ENCODE peak calls at places on chromosomes 7 and 10, in nine cellular contexts. K is fibroblast of pulmonary artery, Q is dorsolateral prefrontal cortex, L is left lung, N is left ventricle myocardium inferior, S is choroid plexus epithelial cell, W is brain microvascular endothelial cell, R is GM13976, Y is mammary epithelial cell. G is an unnamed sample.

GRCh38 chr10:107913317-107914294 is 749.1 kb upstream of the SORCS1 start:
- DNase-seq in K (no peak), Q (no peak), L (no peak), N (no peak), S (no peak), W (no peak), R (no peak), Y (no peak), G (no peak)

GRCh38 chr7:35714862-35715261 is 19.9 kb upstream of the HERPUD2 start:
- DNase-seq in K (no peak), Q (peak), L (no peak), N (no peak), S (no peak), W (no peak), R (no peak), Y (no peak), G (no peak)

GRCh38 chr10:34290412-34291082 is 524.5 kb downstream of the PARD3 start:
- DNase-seq in K (peak), Q (no peak), L (no peak), N (no peak), S (peak), W (peak), R (no peak), Y (peak), G (no peak)

GRCh38 chr7:20783716-20784310 is 2.9 kb downstream of the SP8 start:
- DNase-seq in K (no peak), Q (no peak), L (no peak), N (no peak), S (peak), W (no peak), R (no peak), Y (no peak), G (no peak)

GRCh38 chr7:101382937-101383336 is 20.3 kb downstream of the COL26A1 start:
- DNase-seq in K (no peak), Q (no peak), L (no peak), N (no peak), S (no peak), W (no peak), R (no peak), Y (no peak), G (no peak)

GRCh38 chr7:155007947-155008346 is 5.0 kb upstream of the PAXIP1 start:
- DNase-seq in K (peak), Q (no peak), L (no peak), N (no peak), S (peak), W (no peak), R (no peak), Y (no peak), G (no peak)

GRCh38 chr10:31204090-31204489 is 114.9 kb upstream of the ZEB1 start:
- DNase-seq in K (peak), Q (no peak), L (no peak), N (peak), S (peak), W (peak), R (no peak), Y (no peak), G (no peak)

GRCh38 chr7:37643876-37644275 is 39.7 kb upstream of the GPR141 start:
- DNase-seq in K (no peak), Q (no peak), L (no peak), N (no peak), S (no peak), W (no peak), R (no peak), Y (no peak), G (no peak)

GRCh38 chr10:80468002-80468401 is 13.9 kb downstream of the TSPAN14 start:
- DNase-seq in K (peak), Q (peak), L (peak), N (peak), S (no peak), W (no peak), R (no peak), Y (no peak), G (no peak)

GRCh38 chr10:33260403-33261239 is 73.8 kb downstream of the NRP1 start:
- DNase-seq in K (no peak), Q (no peak), L (no peak), N (no peak), S (no peak), W (no peak), R (no peak), Y (no peak), G (no peak)

GRCh38 chr7:23373151-23374004 is 74.2 kb downstream of the MALSU1 start:
- DNase-seq in K (peak), Q (no peak), L (no peak), N (no peak), S (no peak), W (no peak), R (peak), Y (peak), G (peak)

GRCh38 chr7:107286751-107287621 is 118.2 kb downstream of the HBP1 start:
- DNase-seq in K (peak), Q (no peak), L (no peak), N (no peak), S (no peak), W (no peak), R (no peak), Y (no peak), G (no peak)

GRCh38 chr7:33874943-33875342 is 30.4 kb upstream of the BMPER start:
- DNase-seq in K (peak), Q (no peak), L (no peak), N (no peak), S (no peak), W (no peak), R (no peak), Y (no peak), G (no peak)

GRCh38 chr7:33539198-33539597 is 366.1 kb upstream of the BMPER start:
- DNase-seq in K (no peak), Q (no peak), L (no peak), N (no peak), S (no peak), W (no peak), R (no peak), Y (no peak), G (no peak)

GRCh38 chr10:36730316-36730715 is 395.1 kb upstream of the ANKRD30A start:
- DNase-seq in K (no peak), Q (no peak), L (no peak), N (no peak), S (no peak), W (no peak), R (no peak), Y (peak), G (no peak)

GRCh38 chr10:36722777-36723176 is 402.6 kb upstream of the ANKRD30A start:
- DNase-seq in K (no peak), Q (no peak), L (no peak), N (no peak), S (no peak), W (no peak), R (no peak), Y (no peak), G (no peak)

GRCh38 chr10:36720931-36721330 is 404.5 kb upstream of the ANKRD30A start:
- DNase-seq in K (peak), Q (no peak), L (no peak), N (no peak), S (peak), W (no peak), R (no peak), Y (no peak), G (no peak)

GRCh38 chr10:36721851-36722250 is 403.5 kb upstream of the ANKRD30A start:
- DNase-seq in K (no peak), Q (no peak), L (no peak), N (no peak), S (peak), W (peak), R (no peak), Y (no peak), G (no peak)

GRCh38 chr10:36725581-36726520 is 399.5 kb upstream of the ANKRD30A start:
- DNase-seq in K (peak), Q (peak), L (no peak), N (no peak), S (peak), W (peak), R (no peak), Y (peak), G (no peak)
- TF ChIP-seq CTCF in K (peak), Q (peak), L (no peak), N (peak), S (peak), W (peak), R (no peak), Y (peak), G (no peak)

GRCh38 chr7:63008366-63008765 is 990.3 kb upstream of the ZNF722 start:
- DNase-seq in K (no peak), Q (no peak), L (no peak), N (no peak), S (no peak), W (no peak), R (no peak), Y (no peak), G (no peak)
- TF ChIP-seq CTCF in K (no peak), Q (peak), L (no peak), N (no peak), S (no peak), W (no peak), R (no peak), Y (no peak), G (no peak)

DNA sequence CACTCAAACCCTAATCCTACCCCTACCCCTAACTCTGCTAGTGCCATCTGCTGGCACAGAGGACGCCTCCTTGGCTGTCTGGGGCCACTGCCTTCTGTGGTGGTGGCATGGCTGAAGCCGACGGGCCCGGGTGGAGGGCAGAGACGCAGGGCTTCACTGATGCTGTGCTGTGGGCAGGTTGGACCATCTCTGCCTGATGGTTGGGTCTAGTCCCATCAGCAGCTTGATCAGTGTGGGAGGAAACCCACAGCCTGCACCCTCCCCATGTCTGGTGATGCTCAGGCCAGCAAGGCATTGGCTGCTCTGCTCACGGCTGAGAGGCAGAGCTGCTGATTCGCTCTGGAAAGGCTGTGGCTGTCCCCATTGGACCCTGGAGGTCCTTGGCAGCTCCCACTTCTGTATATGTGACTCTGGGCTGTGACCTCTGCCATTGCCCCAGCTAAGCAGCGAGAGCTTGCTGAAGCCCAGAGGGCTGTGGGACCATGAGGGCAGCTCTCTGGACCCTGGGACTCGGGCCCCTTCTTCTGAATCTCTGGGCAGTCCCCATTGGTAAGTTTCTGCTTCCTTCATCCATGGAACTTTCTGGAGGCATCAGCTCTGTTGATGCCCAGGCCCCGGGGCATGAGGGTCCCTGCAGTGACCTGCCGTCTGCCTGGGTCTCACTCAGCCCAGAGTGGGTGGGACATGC is at the start of gene SCART1:
- DNase-seq in K (no peak), Q (no peak), L (no peak), N (no peak), S (no peak), W (no peak), R (no peak), Y (no peak), G (no peak)
- TF ChIP-seq CTCF in K (no peak), Q (no peak), L (no peak), N (no peak), S (no peak), W (no peak), R (no peak), Y (no peak), G (no peak)

GRCh38 chr10:5663692-5664427 is 2.5 kb downstream of the ASB13 start:
- DNase-seq in K (no peak), Q (no peak), L (no peak), N (no peak), S (no peak), W (no peak), R (no peak), Y (no peak), G (no peak)
- TF ChIP-seq CTCF in K (no peak), Q (no peak), L (no peak), N (no peak), S (no peak), W (no peak), R (no peak), Y (no peak), G (no peak)

GRCh38 chr10:93612237-93612636 is at the start of gene PDE6C:
- DNase-seq in K (no peak), Q (no peak), L (no peak), N (no peak), S (no peak), W (no peak), R (no peak), Y (no peak), G (no peak)

GRCh38 chr10:93616844-93617360 is 4.6 kb downstream of the PDE6C start:
- DNase-seq in K (no peak), Q (no peak), L (no peak), N (no peak), S (no peak), W (no peak), R (no peak), Y (no peak), G (no peak)

GRCh38 chr10:93614101-93614825 is 1.9 kb downstream of the PDE6C start:
- DNase-seq in K (no peak), Q (no peak), L (no peak), N (no peak), S (no peak), W (no peak), R (no peak), Y (no peak), G (no peak)

GRCh38 chr10:93620925-93621324 is 8.6 kb downstream of the PDE6C start:
- DNase-seq in K (no peak), Q (no peak), L (no peak), N (no peak), S (no peak), W (no peak), R (no peak), Y (no peak), G (no peak)

GRCh38 chr10:93615576-93615975 is 3.2 kb downstream of the PDE6C start:
- DNase-seq in K (no peak), Q (no peak), L (no peak), N (no peak), S (no peak), W (no peak), R (no peak), Y (no peak), G (no peak)
- TF ChIP-seq CTCF in K (no peak), Q (no peak), L (no peak), N (no peak), S (no peak), W (no peak), R (no peak), Y (no peak), G (no peak)

GRCh38 chr7:117338020-117338419 is 15.2 kb upstream of the WNT2 start:
- DNase-seq in K (peak), Q (no peak), L (no peak), N (no peak), S (peak), W (no peak), R (no peak), Y (no peak), G (no peak)
- TF ChIP-seq CTCF in K (no peak), Q (no peak), L (no peak), N (no peak), S (peak), W (no peak), R (no peak), Y (no peak), G (no peak)

GRCh38 chr7:31126976-31127375 is 74.9 kb downstream of the ADCYAP1R1 start:
- DNase-seq in K (peak), Q (no peak), L (no peak), N (no peak), S (peak), W (peak), R (no peak), Y (no peak), G (no peak)

GRCh38 chr7:31133497-31133896 is 81.4 kb downstream of the ADCYAP1R1 start:
- DNase-seq in K (peak), Q (no peak), L (no peak), N (no peak), S (no peak), W (no peak), R (no peak), Y (no peak), G (no peak)

GRCh38 chr7:31125171-31125570 is 73.1 kb downstream of the ADCYAP1R1 start:
- DNase-seq in K (no peak), Q (no peak), L (no peak), N (no peak), S (no peak), W (no peak), R (no peak), Y (no peak), G (no peak)

GRCh38 chr7:31123726-31124125 is 71.6 kb downstream of the ADCYAP1R1 start:
- DNase-seq in K (no peak), Q (no peak), L (no peak), N (no peak), S (no peak), W (no peak), R (no peak), Y (no peak), G (no peak)

DNA sequence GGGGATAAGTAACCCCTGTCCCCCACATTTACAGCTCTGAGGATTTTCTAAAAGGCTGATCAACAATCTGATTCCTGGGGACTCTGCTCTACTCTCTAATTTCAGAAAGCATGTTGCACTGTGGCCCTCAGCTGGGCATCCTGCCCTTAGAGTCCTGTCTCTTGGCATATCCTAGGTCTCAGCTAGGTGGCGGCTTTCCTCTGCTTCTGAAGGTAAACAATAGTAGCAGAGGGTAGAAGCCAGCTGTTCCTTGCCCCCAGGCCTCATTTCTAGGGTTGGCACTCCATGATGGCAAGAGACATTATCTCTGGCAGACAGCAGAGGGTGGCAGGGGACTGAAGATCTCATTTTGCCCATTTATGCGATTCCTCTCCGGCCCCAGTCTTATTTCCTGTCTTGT is 77.0 kb downstream of the ADCYAP1R1 start:
- DNase-seq in K (no peak), Q (no peak), L (no peak), N (no peak), S (no peak), W (no peak), R (no peak), Y (no peak), G (no peak)
- TF ChIP-seq CTCF in K (no peak), Q (no peak), L (no peak), N (no peak), S (peak), W (peak), R (no peak), Y (no peak), G (no peak)

G was measured in activated B cell treated with CpG ODN at 0.5 μM for 24 hours.